ENCODE peak calls at places on chromosomes 3 and 15, in eight cellular contexts. B is C1 segment of cervical spinal cord, K is neuronal stem cell, T is omental fat pad, H is AG04449, V is tibial artery, O is nucleus accumbens, L is heart right ventricle. W is an unnamed sample.

GRCh38 chr3:188431553-188431952 is 277.6 kb downstream of the LPP start:
- DNase-seq in B (no peak), K (no peak), T (no peak), H (no peak), V (no peak), O (no peak), L (no peak), W (peak)

GRCh38 chr15:70095387-70096214 is 2.1 kb downstream of the TLE3 start:
- DNase-seq in B (no peak), K (no peak), T (no peak), H (no peak), V (no peak), O (no peak), L (peak), W (peak)

GRCh38 chr3:89113887-89114840 is 6.7 kb downstream of the EPHA3 start:
- DNase-seq in B (peak), K (peak), T (no peak), H (no peak), V (peak), O (peak), L (peak), W (peak)

GRCh38 chr3:114480442-114480841 is 186.6 kb downstream of the TIGIT start:
- DNase-seq in B (no peak), K (no peak), T (no peak), H (no peak), V (no peak), O (no peak), L (no peak), W (no peak)

GRCh38 chr3:62084558-62084957 is 288.8 kb downstream of the FEZF2 start:
- DNase-seq in B (no peak), K (no peak), T (no peak), H (no peak), V (no peak), O (no peak), L (no peak), W (no peak)

GRCh38 chr3:180744226-180744625 is 64.9 kb upstream of the CCDC39 start:
- DNase-seq in B (no peak), K (peak), T (no peak), H (no peak), V (no peak), O (no peak), L (no peak), W (peak)

GRCh38 chr3:188788621-188789081 is 383.1 kb upstream of the TPRG1 start:
- DNase-seq in B (no peak), K (no peak), T (no peak), H (peak), V (no peak), O (no peak), L (no peak), W (peak)

GRCh38 chr3:50493086-50493485 is 10.3 kb downstream of the CACNA2D2 start:
- DNase-seq in B (no peak), K (no peak), T (no peak), H (no peak), V (no peak), O (no peak), L (no peak), W (no peak)

GRCh38 chr15:57235865-57236264 is 140.4 kb upstream of the CGNL1 start:
- DNase-seq in B (no peak), K (peak), T (no peak), H (no peak), V (no peak), O (no peak), L (no peak), W (peak)

GRCh38 chr3:190401943-190402342 is 14.0 kb downstream of the CLDN16 start:
- DNase-seq in B (no peak), K (no peak), T (no peak), H (no peak), V (no peak), O (no peak), L (no peak), W (no peak)

GRCh38 chr3:127547761-127548605 is 42.5 kb downstream of the TPRA1 start:
- DNase-seq in B (peak), K (peak), T (peak), H (no peak), V (peak), O (peak), L (peak), W (peak)

GRCh38 chr3:190594171-190594570 is 80.3 kb downstream of the IL1RAP start:
- DNase-seq in B (no peak), K (no peak), T (no peak), H (no peak), V (no peak), O (no peak), L (no peak), W (no peak)

GRCh38 chr3:112984485-112984884 is 6.3 kb upstream of the GTPBP8 start:
- DNase-seq in B (no peak), K (no peak), T (no peak), H (no peak), V (no peak), O (no peak), L (no peak), W (peak)

GRCh38 chr3:177569823-177570657 is 372.8 kb upstream of the TBL1XR1 start:
- DNase-seq in B (no peak), K (no peak), T (no peak), H (no peak), V (no peak), O (no peak), L (no peak), W (peak)